ENCODE peak calls at places on chromosomes 1 and 21, in eight cellular contexts. Y, L, S, H, V, J, E and N are unnamed samples.

GRCh38 chr1:37945743-37946702 is 830 bp downstream of the INPP5B start:
- DNase-seq in E (no peak), J (peak), H (no peak), V (peak), Y (no peak), L (no peak), S (peak), N (no peak)

GRCh38 chr1:225424562-225425210 is 3.2 kb downstream of the LBR start:
- DNase-seq in V (no peak), Y (no peak), H (no peak), L (no peak), E (no peak), S (no peak), J (no peak), N (peak)

GRCh38 chr1:157077394-157077793 is 22.2 kb downstream of the ETV3L start:
- DNase-seq in Y (no peak), V (no peak), J (no peak), H (no peak), E (no peak), L (no peak), S (no peak), N (no peak)

GRCh38 chr1:103560427-103560826 is 11.0 kb upstream of the AMY2B start:
- DNase-seq in J (no peak), L (no peak), E (no peak), Y (no peak), H (no peak), S (no peak), V (no peak), N (no peak)

GRCh38 chr1:234554478-234555311 is 55.3 kb downstream of the IRF2BP2 start:
- DNase-seq in L (no peak), E (no peak), H (no peak), V (no peak), S (no peak), Y (no peak), J (peak), N (no peak)

GRCh38 chr1:117106478-117106877 is 15.1 kb downstream of the TRIM45 start:
- DNase-seq in J (no peak), E (no peak), L (no peak), S (no peak), H (no peak), Y (no peak), V (no peak), N (no peak)

GRCh38 chr1:235930543-235930942 is 63.8 kb upstream of the LYST start:
- DNase-seq in Y (no peak), H (no peak), E (no peak), V (no peak), L (no peak), S (no peak), J (no peak), N (no peak)

GRCh38 chr1:54838565-54839180 is 37.5 kb upstream of the TTC22 start:
- DNase-seq in E (no peak), H (no peak), J (no peak), L (no peak), V (no peak), S (no peak), Y (no peak), N (no peak)

GRCh38 chr1:119316870-119317416 is 51.6 kb upstream of the HAO2 start:
- DNase-seq in J (no peak), E (no peak), Y (no peak), L (no peak), H (peak), V (no peak), S (no peak), N (no peak)

GRCh38 chr21:37421306-37421705 is 54.7 kb downstream of the DYRK1A start:
- DNase-seq in S (no peak), L (no peak), J (no peak), V (no peak), Y (no peak), E (no peak), H (no peak), N (no peak)

GRCh38 chr1:205976708-205977107 is 26.5 kb downstream of the RAB7B start:
- DNase-seq in L (no peak), V (no peak), H (peak), J (no peak), E (no peak), Y (peak), S (no peak), N (peak)

GRCh38 chr21:41373769-41374168 is 11.9 kb downstream of the MX2 start:
- DNase-seq in E (no peak), S (no peak), V (no peak), H (no peak), J (no peak), L (no peak), Y (no peak), N (no peak)

GRCh38 chr1:174399211-174399610 is 48.6 kb upstream of the GPR52 start:
- DNase-seq in V (no peak), L (no peak), S (no peak), E (no peak), J (no peak), Y (no peak), H (no peak), N (no peak)

GRCh38 chr1:154329551-154330131 is 4.3 kb downstream of the ATP8B2 start:
- DNase-seq in V (no peak), L (no peak), S (no peak), J (no peak), E (no peak), H (no peak), Y (peak), N (no peak)

GRCh38 chr1:2372551-2373490 is 18.5 kb downstream of the MORN1 start:
- DNase-seq in L (no peak), S (no peak), V (no peak), Y (no peak), E (no peak), H (peak), J (no peak), N (no peak)

GRCh38 chr21:26409735-26410134 is 163.4 kb downstream of the CYYR1 start:
- DNase-seq in J (no peak), H (no peak), E (no peak), L (no peak), Y (no peak), V (no peak), S (no peak), N (no peak)

GRCh38 chr1:236365999-236366570 is 28.0 kb upstream of the EDARADD start:
- DNase-seq in H (no peak), S (no peak), J (no peak), E (no peak), V (no peak), L (no peak), Y (no peak), N (no peak)

GRCh38 chr1:11682287-11682771 is 1.4 kb upstream of the MAD2L2 start:
- DNase-seq in V (no peak), J (no peak), L (no peak), Y (no peak), S (no peak), E (no peak), H (peak), N (no peak)

GRCh38 chr1:150148834-150149489 is 754 bp upstream of the PLEKHO1 start:
- DNase-seq in J (no peak), S (no peak), H (no peak), L (no peak), Y (no peak), V (no peak), E (no peak), N (no peak)

GRCh38 chr1:212412374-212412773 is 2.3 kb downstream of the PACC1 start:
- DNase-seq in E (no peak), L (no peak), H (no peak), Y (no peak), J (no peak), V (no peak), S (no peak), N (no peak)

GRCh38 chr1:53826367-53826766 is 11.7 kb downstream of the NDC1 start:
- DNase-seq in L (no peak), V (peak), S (no peak), E (no peak), H (no peak), Y (no peak), J (peak), N (no peak)

GRCh38 chr1:114315601-114316000 is 161.9 kb upstream of the SYT6 start:
- DNase-seq in L (no peak), V (peak), J (no peak), S (no peak), H (no peak), E (no peak), Y (no peak), N (no peak)

GRCh38 chr1:243526180-243526579 is 270.3 kb downstream of the SDCCAG8 start:
- DNase-seq in L (no peak), S (no peak), J (no peak), H (no peak), E (no peak), V (no peak), Y (no peak), N (no peak)

GRCh38 chr1:31881698-31882000 is 56.5 kb downstream of the PTP4A2 start:
- DNase-seq in S (no peak), L (no peak), J (no peak), H (no peak), V (no peak), E (no peak), Y (no peak), N (no peak)

GRCh38 chr21:26297856-26298255 is 127.3 kb upstream of the APP start:
- DNase-seq in L (no peak), V (no peak), S (no peak), J (no peak), E (no peak), H (no peak), Y (no peak), N (no peak)

GRCh38 chr1:5992814-5993552 is 758 bp upstream of the NPHP4 start:
- DNase-seq in E (no peak), S (no peak), V (no peak), Y (no peak), L (no peak), J (peak), H (no peak), N (no peak)

GRCh38 chr1:81582467-81582986 is 218.2 kb upstream of the ADGRL2 start:
- DNase-seq in Y (peak), J (no peak), S (no peak), H (no peak), L (no peak), E (no peak), V (no peak), N (no peak)

GRCh38 chr1:42982641-42983040 is 24.0 kb upstream of the SLC2A1 start:
- DNase-seq in V (no peak), Y (no peak), J (no peak), E (no peak), H (no peak), L (no peak), S (no peak), N (no peak)

GRCh38 chr1:239763850-239764249 is 327.8 kb upstream of the FMN2 start:
- DNase-seq in L (no peak), S (no peak), E (no peak), V (no peak), H (no peak), Y (no peak), J (peak), N (no peak)

GRCh38 chr21:26943916-26944315 is 23.0 kb downstream of the ADAMTS5 start:
- DNase-seq in E (no peak), Y (no peak), V (no peak), H (no peak), L (no peak), S (no peak), J (no peak), N (no peak)

GRCh38 chr21:25385912-25386474 is 221.3 kb downstream of the MRPL39 start:
- DNase-seq in L (peak), Y (peak), H (peak), V (peak), S (no peak), E (peak), J (peak), N (peak)

GRCh38 chr1:32144033-32144432 is 35.4 kb upstream of the TXLNA start:
- DNase-seq in V (peak), H (no peak), L (no peak), S (no peak), J (no peak), E (no peak), Y (no peak), N (no peak)

GRCh38 chr1:6646499-6647148 is 22.0 kb downstream of the THAP3 start:
- DNase-seq in V (peak), H (peak), E (peak), S (no peak), Y (peak), L (peak), J (peak), N (peak)

GRCh38 chr21:41766883-41767605 is at the start of gene RIPK4:
- DNase-seq in J (no peak), S (no peak), V (no peak), E (peak), Y (no peak), L (peak), H (peak), N (peak)

GRCh38 chr1:2213576-2214505 is 14.3 kb upstream of the SKI start:
- DNase-seq in J (no peak), V (peak), L (no peak), H (no peak), E (no peak), Y (peak), S (peak), N (no peak)

GRCh38 chr1:243732627-243733026 is 117.4 kb downstream of the AKT3 start:
- DNase-seq in L (no peak), E (no peak), J (no peak), S (no peak), H (no peak), Y (no peak), V (no peak), N (no peak)

GRCh38 chr1:25004355-25004754 is 74.3 kb upstream of the RUNX3 start:
- DNase-seq in Y (no peak), E (no peak), V (no peak), J (no peak), L (no peak), S (no peak), H (no peak), N (no peak)